ENCODE peak calls at places on chromosomes 16 and 17, in seven cellular contexts. One of them, this sample, is unnamed.

GRCh38 chr16:67456383-67457140 is 24.4 kb downstream of the ATP6V0D1 start:
- DNase-seq in fibroblast of mammary gland: peak
- DNase-seq in GM12891: no peak
- DNase-seq in stimulated activated CD4-positive, alpha-beta T cell treated with anti-CD3 and anti-CD28 coated beads, Interleukin-1b, Interleukin-23, amount 100 ng/mL, for 24 hours: no peak
- DNase-seq in RCC 7860: no peak
- DNase-seq in SW480: no peak
- DNase-seq in NCI-H524: peak
- DNase-seq in this sample: no peak

GRCh38 chr17:38425744-38426143 is 2.5 kb upstream of the ARHGAP23 start:
- DNase-seq in fibroblast of mammary gland: no peak
- DNase-seq in GM12891: no peak
- DNase-seq in stimulated activated CD4-positive, alpha-beta T cell treated with anti-CD3 and anti-CD28 coated beads, Interleukin-1b, Interleukin-23, amount 100 ng/mL, for 24 hours: no peak
- DNase-seq in RCC 7860: no peak
- DNase-seq in SW480: no peak
- DNase-seq in NCI-H524: no peak
- DNase-seq in this sample: no peak

GRCh38 chr17:17645961-17646360 is 35.3 kb upstream of the RAI1 start:
- DNase-seq in fibroblast of mammary gland: peak
- DNase-seq in GM12891: no peak
- DNase-seq in stimulated activated CD4-positive, alpha-beta T cell treated with anti-CD3 and anti-CD28 coated beads, Interleukin-1b, Interleukin-23, amount 100 ng/mL, for 24 hours: no peak
- DNase-seq in RCC 7860: no peak
- DNase-seq in SW480: no peak
- DNase-seq in NCI-H524: no peak
- DNase-seq in this sample: no peak

GRCh38 chr17:41464682-41465081 is 2.5 kb downstream of the KRT32 start:
- DNase-seq in fibroblast of mammary gland: peak
- DNase-seq in GM12891: no peak
- DNase-seq in stimulated activated CD4-positive, alpha-beta T cell treated with anti-CD3 and anti-CD28 coated beads, Interleukin-1b, Interleukin-23, amount 100 ng/mL, for 24 hours: no peak
- DNase-seq in RCC 7860: peak
- DNase-seq in SW480: no peak
- DNase-seq in NCI-H524: no peak
- DNase-seq in this sample: no peak

GRCh38 chr16:25256821-25257503 is 683 bp downstream of the ZKSCAN2 start:
- DNase-seq in fibroblast of mammary gland: no peak
- DNase-seq in GM12891: no peak
- DNase-seq in stimulated activated CD4-positive, alpha-beta T cell treated with anti-CD3 and anti-CD28 coated beads, Interleukin-1b, Interleukin-23, amount 100 ng/mL, for 24 hours: no peak
- DNase-seq in RCC 7860: no peak
- DNase-seq in SW480: no peak
- DNase-seq in NCI-H524: peak
- DNase-seq in this sample: no peak

GRCh38 chr17:74512624-74513084 is 18.6 kb downstream of the CD300LB start:
- DNase-seq in fibroblast of mammary gland: peak
- DNase-seq in GM12891: no peak
- DNase-seq in stimulated activated CD4-positive, alpha-beta T cell treated with anti-CD3 and anti-CD28 coated beads, Interleukin-1b, Interleukin-23, amount 100 ng/mL, for 24 hours: no peak
- DNase-seq in RCC 7860: no peak
- DNase-seq in SW480: no peak
- DNase-seq in NCI-H524: no peak
- DNase-seq in this sample: no peak

GRCh38 chr17:79540306-79540705 is 70.5 kb downstream of the RBFOX3 start:
- DNase-seq in fibroblast of mammary gland: no peak
- DNase-seq in GM12891: no peak
- DNase-seq in stimulated activated CD4-positive, alpha-beta T cell treated with anti-CD3 and anti-CD28 coated beads, Interleukin-1b, Interleukin-23, amount 100 ng/mL, for 24 hours: no peak
- DNase-seq in RCC 7860: no peak
- DNase-seq in SW480: no peak
- DNase-seq in NCI-H524: no peak
- DNase-seq in this sample: no peak

GRCh38 chr17:8144401-8145295 is 7.6 kb downstream of the PER1 start:
- DNase-seq in fibroblast of mammary gland: no peak
- DNase-seq in GM12891: no peak
- DNase-seq in stimulated activated CD4-positive, alpha-beta T cell treated with anti-CD3 and anti-CD28 coated beads, Interleukin-1b, Interleukin-23, amount 100 ng/mL, for 24 hours: no peak
- DNase-seq in RCC 7860: no peak
- DNase-seq in SW480: no peak
- DNase-seq in NCI-H524: no peak
- DNase-seq in this sample: no peak

GRCh38 chr16:86609115-86609514 is 30.8 kb downstream of the FOXL1 start:
- DNase-seq in fibroblast of mammary gland: peak
- DNase-seq in GM12891: no peak
- DNase-seq in stimulated activated CD4-positive, alpha-beta T cell treated with anti-CD3 and anti-CD28 coated beads, Interleukin-1b, Interleukin-23, amount 100 ng/mL, for 24 hours: no peak
- DNase-seq in RCC 7860: peak
- DNase-seq in SW480: no peak
- DNase-seq in NCI-H524: no peak
- DNase-seq in this sample: no peak

GRCh38 chr17:14138649-14139048 is 69.3 kb downstream of the COX10 start:
- DNase-seq in fibroblast of mammary gland: no peak
- DNase-seq in GM12891: no peak
- DNase-seq in stimulated activated CD4-positive, alpha-beta T cell treated with anti-CD3 and anti-CD28 coated beads, Interleukin-1b, Interleukin-23, amount 100 ng/mL, for 24 hours: no peak
- DNase-seq in RCC 7860: no peak
- DNase-seq in SW480: no peak
- DNase-seq in NCI-H524: no peak
- DNase-seq in this sample: no peak

GRCh38 chr16:85173981-85174751 is 61.9 kb upstream of the CIBAR2 start:
- DNase-seq in fibroblast of mammary gland: peak
- DNase-seq in GM12891: no peak
- DNase-seq in stimulated activated CD4-positive, alpha-beta T cell treated with anti-CD3 and anti-CD28 coated beads, Interleukin-1b, Interleukin-23, amount 100 ng/mL, for 24 hours: no peak
- DNase-seq in RCC 7860: peak
- DNase-seq in SW480: peak
- DNase-seq in NCI-H524: peak
- DNase-seq in this sample: no peak

This sample was measured in NCI-H1048.